ENCODE peak calls at places on chromosomes 1 and 21, in ten cellular contexts. Y, Z, G, T, V, O, X, J, S and W are unnamed samples. For H3K4me1, the result is how much of the 10 kb centered on the place peaks cover.

GRCh38 chr1:204685236-204686006 is at the start of gene LRRN2:
- DNase-seq in G (peak), O (peak), X (peak), J (no peak), V (no peak), Z (peak), S (no peak), Y (peak), T (peak), W (no peak)

GRCh38 chr1:62356257-62356835 is 37.1 kb upstream of the KANK4 start:
- DNase-seq in T (peak), Y (no peak), J (no peak), X (no peak), S (no peak), O (no peak), V (peak), G (no peak), Z (no peak), W (no peak)

GRCh38 chr1:80468356-80468755 is 1332.4 kb upstream of the ADGRL2 start:
- DNase-seq in X (no peak), V (no peak), S (no peak), Z (no peak), J (no peak), Y (no peak), G (no peak), T (no peak), O (no peak), W (no peak)

GRCh38 chr1:172293379-172293778 is 127.1 kb upstream of the C1orf105 start:
- DNase-seq in S (no peak), G (no peak), X (no peak), Z (no peak), V (peak), Y (no peak), T (no peak), O (no peak), J (no peak), W (no peak)

GRCh38 chr1:238608139-238608538 is 717.4 kb upstream of the ZP4 start:
- DNase-seq in O (no peak), Y (no peak), S (no peak), T (no peak), X (no peak), V (no peak), G (no peak), J (no peak), Z (no peak), W (no peak)

GRCh38 chr1:67863637-67864036 is 30.4 kb upstream of the GNG12 start:
- DNase-seq in S (no peak), Z (no peak), X (no peak), T (no peak), Y (no peak), O (no peak), J (no peak), V (no peak), G (no peak), W (no peak)

GRCh38 chr1:59292557-59292956 is 4.3 kb upstream of the FGGY start:
- DNase-seq in Z (peak), V (peak), T (no peak), S (no peak), Y (peak), J (peak), G (peak), O (peak), X (no peak), W (no peak)

GRCh38 chr1:194055545-194055944 is 869.1 kb upstream of the B3GALT2 start:
- DNase-seq in X (no peak), V (no peak), S (no peak), Z (no peak), T (no peak), J (no peak), Y (no peak), O (no peak), G (no peak), W (no peak)

GRCh38 chr1:208254862-208255261 is 10.7 kb upstream of the PLXNA2 start:
- DNase-seq in Z (no peak), T (no peak), O (no peak), S (no peak), Y (no peak), G (no peak), V (peak), X (no peak), J (no peak), W (no peak)

GRCh38 chr1:31412732-31413404 is at the start of gene SERINC2:
- DNase-seq in O (peak), Z (peak), V (no peak), Y (no peak), X (no peak), G (no peak), T (peak), J (peak), S (no peak), W (peak)

GRCh38 chr1:40630488-40631223 is 34.8 kb downstream of the RIMS3 start:
- DNase-seq in X (no peak), V (peak), Z (no peak), T (peak), S (no peak), J (peak), O (no peak), G (no peak), Y (no peak), W (no peak)

GRCh38 chr1:160354388-160354985 is 11.3 kb downstream of the NCSTN start:
- DNase-seq in J (no peak), G (no peak), V (peak), Z (no peak), O (no peak), S (no peak), T (peak), X (no peak), Y (no peak), W (no peak)

GRCh38 chr1:115301438-115302020 is 36.5 kb downstream of the NGF start:
- DNase-seq in V (no peak), J (no peak), X (no peak), G (no peak), T (no peak), O (no peak), Y (no peak), S (no peak), Z (no peak), W (no peak)

GRCh38 chr21:33761104-33762036 is 119.1 kb downstream of the ITSN1 start:
- DNase-seq in G (no peak), O (no peak), X (peak), V (peak), S (no peak), T (peak), J (peak), Z (no peak), Y (peak), W (no peak)

GRCh38 chr1:27275686-27276085 is 41.3 kb downstream of the WDTC1 start:
- DNase-seq in Z (no peak), Y (no peak), V (no peak), T (no peak), J (no peak), G (no peak), S (no peak), X (no peak), O (no peak), W (no peak)

GRCh38 chr1:151196292-151196800 is 2.0 kb upstream of the PIP5K1A start:
- DNase-seq in Y (peak), J (peak), G (peak), Z (peak), O (peak), V (peak), S (no peak), T (peak), X (peak), W (peak)

GRCh38 chr1:246703581-246703980 is 20.6 kb upstream of the SCCPDH start:
- DNase-seq in O (no peak), J (peak), Z (peak), G (no peak), S (peak), Y (no peak), X (no peak), T (no peak), V (no peak), W (no peak)

GRCh38 chr21:28832013-28832714 is 160.5 kb downstream of the LTN1 start:
- DNase-seq in G (no peak), T (no peak), O (no peak), X (no peak), Y (no peak), V (peak), J (no peak), Z (no peak), S (no peak), W (no peak)

GRCh38 chr1:91876040-91876470 is 9.9 kb downstream of the TGFBR3 start:
- DNase-seq in V (no peak), G (no peak), Y (no peak), J (no peak), T (no peak), Z (no peak), S (no peak), X (no peak), O (no peak), W (no peak)

GRCh38 chr21:45204395-45204794 is 83.3 kb downstream of the POFUT2 start:
- DNase-seq in Y (no peak), Z (no peak), O (no peak), S (no peak), J (no peak), T (no peak), X (no peak), G (no peak), V (no peak), W (no peak)

GRCh38 chr1:245258271-245258920 is 103.6 kb downstream of the KIF26B start:
- DNase-seq in Z (peak), T (no peak), O (no peak), J (peak), Y (no peak), G (no peak), S (peak), V (no peak), X (no peak), W (peak)

GRCh38 chr1:53378932-53379661 is 51.2 kb upstream of the LRP8 start:
- DNase-seq in Z (no peak), Y (no peak), J (no peak), T (no peak), V (no peak), G (peak), S (peak), O (no peak), X (peak), W (no peak)

GRCh38 chr1:51189421-51190073 is 46.5 kb upstream of the RNF11 start:
- DNase-seq in X (peak), V (peak), O (peak), T (peak), S (no peak), J (peak), G (no peak), Y (peak), Z (peak), W (peak)

GRCh38 chr1:184387069-184387870 is 441 bp downstream of the C1orf21 start:
- DNase-seq in G (peak), X (peak), T (no peak), Y (peak), J (peak), S (peak), Z (peak), V (peak), O (peak), W (peak)

GRCh38 chr21:36807421-36808004 is 108.6 kb downstream of the SIM2 start:
- DNase-seq in Y (no peak), T (no peak), X (no peak), V (no peak), S (no peak), G (no peak), O (no peak), J (no peak), Z (no peak), W (no peak)

GRCh38 chr1:89600792-89601191 is 32.1 kb upstream of the LRRC8C start:
- DNase-seq in G (no peak), S (no peak), V (no peak), Z (no peak), Y (no peak), O (no peak), X (no peak), T (no peak), J (no peak), W (no peak)

GRCh38 chr1:184386271-184387068 is at the start of gene C1orf21:
- DNase-seq in O (peak), T (peak), V (peak), Z (peak), G (peak), J (peak), X (peak), Y (peak), S (peak), W (peak)

GRCh38 chr1:178004926-178005391 is 35.1 kb upstream of the SEC16B start:
- DNase-seq in O (no peak), J (no peak), T (no peak), Y (no peak), X (no peak), G (no peak), S (no peak), V (peak), Z (no peak), W (no peak)

GRCh38 chr21:45531393-45532215 is 10.6 kb downstream of the SLC19A1 start:
- DNase-seq in V (no peak), S (no peak), Y (no peak), G (peak), T (no peak), Z (peak), O (no peak), J (no peak), X (no peak), W (no peak)

GRCh38 chr1:59516881-59517280 is 220.0 kb downstream of the FGGY start:
- DNase-seq in Y (no peak), S (no peak), V (no peak), O (no peak), J (peak), X (peak), Z (no peak), T (no peak), G (peak), W (peak)

GRCh38 chr1:167066333-167067122 is 23.6 kb downstream of the GPA33 start:
- DNase-seq in Z (peak), Y (peak), S (peak), T (peak), O (peak), G (peak), J (peak), X (peak), V (peak), W (peak)

GRCh38 chr1:244672961-244673695 is 20.2 kb downstream of the DESI2 start:
- DNase-seq in Y (peak), T (no peak), X (no peak), Z (no peak), S (no peak), O (peak), G (no peak), V (peak), J (no peak), W (no peak)

GRCh38 chr1:11935040-11935378 is 492 bp downstream of the PLOD1 start:
- DNase-seq in Y (no peak), V (no peak), J (no peak), G (no peak), S (no peak), O (no peak), Z (no peak), T (no peak), X (no peak), W (no peak)

GRCh38 chr1:11931845-11932244 is 2.7 kb upstream of the PLOD1 start:
- DNase-seq in Z (no peak), Y (no peak), T (no peak), V (no peak), X (no peak), J (no peak), S (no peak), G (no peak), O (no peak), W (no peak)

GRCh38 chr1:11938722-11939526 is 4.4 kb downstream of the PLOD1 start:
- DNase-seq in J (peak), X (peak), S (no peak), V (no peak), G (no peak), T (no peak), O (no peak), Y (peak), Z (no peak), W (no peak)

GRCh38 chr1:11930571-11931445 is 3.7 kb upstream of the PLOD1 start:
- DNase-seq in Z (no peak), O (no peak), S (no peak), X (no peak), G (no peak), Y (peak), T (no peak), V (peak), J (peak), W (no peak)

DNA sequence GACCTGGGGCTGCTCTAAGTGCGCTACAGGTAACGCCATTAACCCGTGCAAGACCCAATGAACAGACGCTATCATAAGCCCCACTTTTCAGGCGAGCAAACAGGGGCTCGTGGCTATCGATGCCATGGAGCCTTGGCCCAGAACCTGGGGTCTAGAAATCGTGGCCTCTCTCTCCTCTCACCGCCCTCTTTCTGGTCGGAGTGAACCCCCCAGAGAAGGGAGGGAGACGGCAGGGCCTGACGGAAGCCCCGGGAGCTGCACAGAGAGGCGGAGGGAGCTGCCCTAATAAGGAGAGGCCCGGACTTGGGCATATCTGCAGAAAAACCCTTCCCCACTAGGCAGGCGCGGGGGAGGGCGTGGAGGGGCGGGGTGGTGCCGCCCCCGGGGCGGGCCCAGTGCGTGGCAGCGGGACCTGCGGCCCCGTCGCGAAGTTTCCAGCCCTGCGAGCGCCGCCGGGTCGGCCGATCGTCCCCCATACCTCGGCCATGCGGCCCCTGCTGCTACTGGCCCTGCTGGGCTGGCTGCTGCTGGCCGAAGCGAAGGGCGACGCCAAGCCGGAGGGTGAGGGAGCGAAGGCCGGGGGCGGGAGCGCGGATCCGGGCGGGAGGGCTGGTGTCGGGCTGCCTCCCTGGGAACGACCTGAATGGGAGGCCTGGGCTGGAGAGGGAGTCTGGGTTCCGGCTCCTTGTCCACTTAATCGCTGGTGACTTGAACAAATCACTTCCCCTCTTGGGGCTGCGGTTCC is at the start of gene PLOD1:
- DNase-seq in T (peak), S (peak), X (peak), Z (peak), G (peak), V (peak), Y (peak), O (peak), J (peak), W (peak)
- TF ChIP-seq POLR2A in T (peak), S (no peak), X (peak), Z (peak), G (peak), V (peak), Y (peak), O (peak), J (peak), W (peak)

GRCh38 chr1:116376734-116377096 is 3.7 kb downstream of the ATP1A1 start:
- DNase-seq in V (peak), S (no peak), O (no peak), G (no peak), Y (no peak), Z (no peak), X (no peak), J (no peak), T (no peak), W (no peak)

GRCh38 chr1:116377564-116378529 is 4.8 kb downstream of the ATP1A1 start:
- DNase-seq in Y (peak), T (no peak), G (peak), S (no peak), Z (peak), V (peak), X (peak), O (peak), J (peak), W (peak)

GRCh38 chr1:116380499-116381316 is 7.7 kb downstream of the ATP1A1 start:
- DNase-seq in G (no peak), T (no peak), Z (no peak), X (no peak), J (no peak), Y (no peak), O (no peak), S (no peak), V (no peak), W (no peak)

GRCh38 chr1:116379674-116380498 is 6.8 kb downstream of the ATP1A1 start:
- DNase-seq in J (peak), X (no peak), Z (no peak), T (no peak), Y (no peak), V (no peak), G (no peak), O (no peak), S (no peak), W (no peak)

GRCh38 chr1:116379057-116379630 is 6.1 kb downstream of the ATP1A1 start:
- DNase-seq in O (no peak), J (no peak), T (no peak), Z (no peak), S (no peak), G (no peak), Y (no peak), V (peak), X (no peak), W (no peak)
- H3K4me1 ChIP-seq in O (half or more), J (half or more), T (half or more), Z (under half), S (under half), G (half or more), Y (half or more), V (under half), X (under half), W (under half)

GRCh38 chr1:156816561-156817328 is at the start of gene SH2D2A:
- DNase-seq in T (no peak), S (no peak), Y (peak), Z (peak), V (peak), J (peak), O (no peak), G (peak), X (no peak), W (no peak)
- TF ChIP-seq POLR2A in T (no peak), S (no peak), Y (no peak), Z (peak), V (no peak), J (peak), O (no peak), G (peak), X (no peak), W (no peak)

GRCh38 chr1:228416217-228416971 is at the start of gene TRIM17:
- DNase-seq in V (no peak), X (no peak), Z (no peak), O (no peak), T (no peak), S (no peak), J (peak), Y (no peak), G (no peak), W (no peak)

GRCh38 chr1:228417471-228418203 is 976 bp upstream of the TRIM17 start:
- DNase-seq in V (no peak), J (no peak), Z (no peak), G (no peak), X (no peak), S (no peak), T (no peak), O (no peak), Y (no peak), W (no peak)

GRCh38 chr1:228415853-228416216 is 826 bp downstream of the TRIM17 start:
- DNase-seq in S (no peak), X (no peak), G (no peak), Z (no peak), V (no peak), J (no peak), T (no peak), Y (no peak), O (no peak), W (no peak)

GRCh38 chr1:228415221-228415620 is 1.4 kb downstream of the TRIM17 start:
- DNase-seq in O (no peak), J (no peak), T (no peak), G (no peak), Y (no peak), X (no peak), V (no peak), S (no peak), Z (no peak), W (no peak)

DNA sequence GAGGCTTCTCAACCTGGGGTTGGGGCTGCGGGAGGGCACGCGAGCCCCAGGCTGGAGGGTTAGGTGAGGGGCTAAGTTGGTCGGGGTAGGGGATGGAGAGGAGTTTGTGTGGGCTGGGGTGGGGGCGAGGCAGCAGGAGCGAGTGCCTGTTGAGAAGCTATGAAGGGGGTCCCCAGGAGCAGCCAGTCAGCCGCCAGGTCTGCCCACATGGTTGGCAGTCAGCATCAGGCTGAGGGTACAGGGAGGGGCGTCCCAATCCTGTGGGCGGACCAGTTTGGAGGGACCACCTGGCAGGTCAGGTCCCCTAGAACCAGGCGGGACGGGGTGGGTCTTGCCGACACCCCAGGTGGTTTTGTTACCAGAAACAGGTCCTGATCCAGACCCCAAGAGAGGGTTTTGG is 400 bp upstream of the TRIM17 start:
- DNase-seq in T (no peak), O (no peak), X (no peak), Z (no peak), S (no peak), Y (no peak), V (no peak), J (no peak), G (no peak), W (no peak)
- H3K4me1 ChIP-seq in T (under half), O (under half), X (under half), Z (under half), S (under half), Y (under half), V (under half), J (under half), G (under half), W (under half)